ENCODE peak calls at places on chromosomes 16 and 17, in four cellular contexts. K is HCT116, Y is H1, A is endothelial cell of umbilical vein. N is an unnamed sample.

GRCh38 chr16:62035115-62036092 is 834 bp downstream of the CDH8 start:
- DNase-seq in K (no peak), Y (peak; percentile 56), A (no peak), N (no peak)

GRCh38 chr17:57243171-57243622 is 13.1 kb upstream of the MSI2 start:
- DNase-seq in K (peak; percentile 71), Y (peak; percentile 47), A (peak; percentile 66), N (peak; percentile 73)

GRCh38 chr17:10089221-10089799 is 109.1 kb downstream of the GAS7 start:
- DNase-seq in K (no peak), Y (no peak), A (no peak), N (peak; percentile 41)

GRCh38 chr17:9860851-9861250 is 35.1 kb downstream of the GLP2R start:
- DNase-seq in K (no peak), Y (no peak), A (no peak), N (no peak)

GRCh38 chr17:35560703-35561102 is at the start of gene SLFN14:
- DNase-seq in K (no peak), Y (no peak), A (peak; percentile 56), N (no peak)

GRCh38 chr17:21239680-21240374 is 13.4 kb downstream of the NATD1 start:
- DNase-seq in K (no peak), Y (no peak), A (no peak), N (peak; percentile 31)

GRCh38 chr16:72560617-72561016 is 388.7 kb upstream of the PMFBP1 start:
- DNase-seq in K (no peak), Y (no peak), A (no peak), N (no peak)

GRCh38 chr16:24729967-24730815 is 740 bp downstream of the TNRC6A start:
- DNase-seq in K (no peak), Y (no peak), A (peak; percentile 45), N (peak; percentile 39)

GRCh38 chr16:11205754-11206459 is 50.1 kb downstream of the SOCS1 start:
- DNase-seq in K (no peak), Y (no peak), A (peak; percentile 9), N (peak; percentile 41)

GRCh38 chr16:83561876-83562275 is 245.9 kb upstream of the HSBP1 start:
- DNase-seq in K (no peak), Y (no peak), A (peak; percentile 6), N (peak; percentile 30)

GRCh38 chr17:45231481-45232116 is 9.9 kb downstream of the FMNL1 start:
- DNase-seq in K (no peak), Y (no peak), A (no peak), N (no peak)

GRCh38 chr17:5785343-5785742 is 201.0 kb upstream of the NLRP1 start:
- DNase-seq in K (no peak), Y (no peak), A (peak; percentile 75), N (peak; percentile 82)

GRCh38 chr16:31460582-31461002 is 1.3 kb downstream of the ARMC5 start:
- DNase-seq in K (peak; percentile 56), Y (no peak), A (peak; percentile 52), N (peak; percentile 50)

GRCh38 chr16:49089533-49089932 is 192.1 kb downstream of the CBLN1 start:
- DNase-seq in K (no peak), Y (no peak), A (no peak), N (no peak)

GRCh38 chr17:41519501-41520224 is 973 bp upstream of the KRT15 start:
- DNase-seq in K (no peak), Y (no peak), A (no peak), N (no peak)

GRCh38 chr16:74577882-74578366 is 29.0 kb downstream of the GLG1 start:
- DNase-seq in K (peak; percentile 94), Y (no peak), A (peak; percentile 65), N (peak; percentile 70)

GRCh38 chr17:63934391-63935112 is 2.4 kb upstream of the CD79B start:
- DNase-seq in K (no peak), Y (no peak), A (no peak), N (no peak)

GRCh38 chr17:75476752-75477492 is 20.5 kb downstream of the TMEM94 start:
- DNase-seq in K (no peak), Y (no peak), A (no peak), N (no peak)

GRCh38 chr16:75244225-75244792 is 7.1 kb downstream of the BCAR1 start:
- DNase-seq in K (no peak), Y (no peak), A (peak; percentile 62), N (peak; percentile 83)

GRCh38 chr17:68054296-68054900 is 18.9 kb downstream of the KPNA2 start:
- DNase-seq in K (no peak), Y (no peak), A (peak; percentile 94), N (peak; percentile 81)

GRCh38 chr17:60695960-60696359 is 18.3 kb downstream of the BCAS3 start:
- DNase-seq in K (no peak), Y (no peak), A (no peak), N (peak; percentile 27)

GRCh38 chr17:32489320-32490100 is 2.7 kb downstream of the CDK5R1 start:
- DNase-seq in K (no peak), Y (no peak), A (no peak), N (no peak)

GRCh38 chr17:48997103-48997826 is at the start of gene IGF2BP1:
- DNase-seq in K (no peak), Y (peak; percentile 77), A (peak; percentile 80), N (peak; percentile 68)

GRCh38 chr17:48998557-48999440 is 1.6 kb downstream of the IGF2BP1 start:
- DNase-seq in K (no peak), Y (no peak), A (peak; percentile 57), N (peak; percentile 59)

GRCh38 chr17:48995871-48996695 is 1.1 kb upstream of the IGF2BP1 start:
- DNase-seq in K (no peak), Y (peak; percentile 89), A (peak; percentile 47), N (no peak)

GRCh38 chr17:48996696-48997102 is 486 bp upstream of the IGF2BP1 start:
- DNase-seq in K (no peak), Y (no peak), A (no peak), N (no peak)

DNA sequence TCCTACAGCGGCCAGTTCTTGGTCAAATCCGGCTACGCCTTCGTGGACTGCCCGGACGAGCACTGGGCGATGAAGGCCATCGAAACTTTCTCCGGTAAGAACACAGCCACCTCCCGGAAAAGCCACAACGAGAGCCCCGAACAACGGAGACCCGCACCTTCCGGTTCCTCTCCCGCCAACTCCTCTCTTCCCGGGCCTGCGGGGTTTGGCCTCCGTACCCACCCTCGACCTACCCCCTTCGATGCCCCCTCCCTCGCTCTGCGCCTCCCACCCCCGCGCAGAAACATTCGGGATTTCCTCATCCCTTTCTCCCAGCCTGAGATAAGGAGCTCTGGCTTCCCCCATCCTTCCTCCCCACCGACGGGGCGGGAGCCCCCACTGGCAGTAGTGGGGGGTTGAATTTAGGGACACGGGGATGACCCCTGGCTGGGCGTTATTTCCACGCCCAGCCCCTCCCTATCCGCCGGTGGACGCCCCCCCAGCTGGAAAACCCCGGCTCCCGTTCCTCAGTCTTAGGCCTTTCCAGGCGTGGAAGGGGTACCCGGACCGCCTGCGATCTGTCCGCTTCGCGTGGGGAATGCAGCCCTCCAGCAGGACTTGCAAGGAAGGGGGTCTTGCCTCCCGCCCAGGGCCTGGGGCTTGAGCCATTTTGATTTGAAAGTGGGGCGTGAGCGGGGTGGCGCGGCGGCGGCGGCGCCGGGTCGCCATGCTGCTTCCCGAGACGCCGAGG is 807 bp downstream of the IGF2BP1 start:
- DNase-seq in K (no peak), Y (no peak), A (peak; percentile 35), N (peak; percentile 35)
- TF ChIP-seq EZH2 in K (no peak), Y (no peak), A (no peak), N (peak; percentile 96)

DNA sequence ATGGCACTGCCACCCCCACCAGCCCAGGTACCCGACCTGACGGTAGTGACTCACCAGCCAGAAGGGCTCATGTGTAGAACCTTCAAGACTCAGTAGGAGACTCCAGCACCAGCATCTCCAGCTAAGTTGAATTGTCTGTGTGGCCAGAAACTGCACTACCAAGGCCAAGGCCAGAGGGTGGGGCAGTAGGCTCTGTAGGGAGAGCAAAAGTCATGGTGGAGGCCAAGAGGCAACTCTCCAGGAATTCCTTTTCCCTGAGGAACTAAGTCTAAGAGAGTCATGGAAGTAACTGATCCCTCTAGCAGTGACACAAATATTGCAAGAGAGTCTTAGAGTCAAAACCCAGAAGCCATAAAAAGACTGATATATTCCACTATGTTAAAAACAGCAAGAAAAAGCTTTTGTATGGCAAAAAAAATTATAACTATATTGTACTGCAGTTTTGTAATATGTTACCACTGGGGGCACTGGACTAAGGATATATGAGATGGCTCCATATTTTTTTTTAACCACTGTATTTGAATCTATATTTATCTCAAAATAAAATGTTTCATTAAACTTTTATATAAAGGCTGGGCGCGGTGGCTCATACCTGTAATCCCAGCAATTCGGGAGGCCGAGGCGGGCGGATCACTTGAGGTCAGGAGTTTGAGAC is 30.2 kb upstream of the GUCY2D start:
- DNase-seq in K (no peak), Y (no peak), A (no peak), N (peak; percentile 13)
- TF ChIP-seq CTCF in K (peak; percentile 15), Y (no peak), A (no peak), N (peak; percentile 19)

DNA sequence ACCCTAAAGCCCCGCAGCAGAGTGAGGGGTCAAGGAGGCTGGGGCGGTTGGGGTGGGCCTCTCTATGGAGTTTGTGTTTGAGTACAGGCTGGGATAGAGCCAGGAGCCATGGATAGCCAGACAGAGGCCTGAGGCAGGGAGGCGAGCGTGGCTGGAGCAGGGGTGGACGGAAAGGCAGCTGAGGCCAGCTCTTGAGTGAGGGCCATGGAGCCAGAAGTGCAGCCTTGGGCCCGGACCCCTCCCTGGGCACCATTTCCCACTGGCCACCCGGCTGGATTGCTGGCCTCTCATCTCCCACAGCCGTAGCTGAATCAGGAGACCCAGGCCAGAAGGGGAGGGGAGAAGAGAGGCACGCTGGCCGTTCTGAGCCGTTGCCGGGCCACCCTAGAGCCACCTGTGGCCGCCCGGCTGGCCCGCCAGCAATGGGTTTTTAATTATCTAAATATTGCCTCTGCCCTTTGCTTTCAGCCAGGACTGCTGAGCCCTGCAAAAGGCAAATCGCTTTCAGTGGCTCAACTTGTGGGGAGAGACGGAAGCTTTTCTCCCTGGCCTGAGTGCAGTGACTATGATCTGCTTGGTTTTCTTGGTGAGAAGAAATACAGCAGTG is 75.2 kb upstream of the GSE1 start:
- DNase-seq in K (no peak), Y (no peak), A (no peak), N (no peak)
- H3K9ac ChIP-seq in K (no peak overlapping the region), Y (no peak overlapping the region), A (no peak overlapping the region), N (no peak overlapping the region)

GRCh38 chr17:1181769-1182137 is 2.0 kb upstream of the ABR start:
- DNase-seq in K (no peak), Y (no peak), A (no peak), N (peak; percentile 32)

GRCh38 chr17:1179112-1179634 is 608 bp downstream of the ABR start:
- DNase-seq in K (no peak), Y (no peak), A (no peak), N (no peak)

GRCh38 chr17:1180958-1181768 is 1.4 kb upstream of the ABR start:
- DNase-seq in K (no peak), Y (no peak), A (no peak), N (no peak)

GRCh38 chr17:1180434-1180742 is 607 bp upstream of the ABR start:
- DNase-seq in K (no peak), Y (no peak), A (no peak), N (no peak)

DNA sequence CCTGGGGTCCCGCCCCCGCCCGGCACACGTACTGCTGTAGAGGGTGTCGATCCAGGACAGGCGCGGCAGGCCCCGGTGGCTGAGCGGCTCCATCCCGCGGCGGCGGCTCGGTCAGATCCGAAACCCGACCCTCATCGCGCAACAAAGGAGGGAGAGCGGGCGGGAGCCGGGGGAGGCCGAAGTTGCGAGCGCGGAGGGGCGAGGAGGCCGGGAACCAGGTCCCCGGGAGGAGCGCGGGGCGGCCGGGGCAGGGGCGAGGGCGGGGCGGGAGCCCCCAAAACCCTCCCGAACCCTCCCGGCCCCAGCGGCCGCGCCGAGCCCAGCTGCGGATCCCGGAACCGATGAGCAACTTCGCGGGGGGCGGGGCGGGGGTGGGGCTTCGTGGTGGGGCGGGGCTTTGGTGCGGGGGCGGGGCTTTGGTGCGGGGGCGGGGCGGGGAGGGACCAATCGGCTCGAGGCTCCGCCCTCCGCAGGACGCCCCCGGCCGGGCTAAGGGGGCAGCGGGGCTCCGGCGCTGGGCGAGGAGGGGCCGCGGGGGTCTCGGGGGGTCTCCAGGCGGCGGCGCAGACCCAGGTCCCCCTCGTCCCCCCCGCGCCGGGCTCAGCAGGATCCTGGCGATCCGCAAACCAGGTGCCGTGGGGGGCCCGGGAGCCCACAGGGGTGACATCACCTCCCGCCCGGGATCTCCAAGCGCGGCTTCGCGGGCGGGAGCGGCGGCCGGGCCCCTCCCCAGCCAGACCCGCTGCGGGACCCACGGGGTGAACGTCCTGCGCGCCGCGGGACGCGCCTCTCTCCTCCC is at the start of gene ABR:
- DNase-seq in K (no peak), Y (no peak), A (peak; percentile 40), N (peak; percentile 32)
- TF ChIP-seq EZH2 in K (no peak), Y (no peak), A (peak; percentile 45), N (no peak)

N was measured in fibroblast of lung.